ENCODE peak calls at places on chromosomes 6 and 20, in eight cellular contexts. W is activated CD4-positive, alpha-beta memory T cell treated with anti-CD3 and anti-CD28 coated beads for 36 hours; D is stimulated activated CD4-positive, alpha-beta T cell treated with anti-CD3 and anti-CD28 coated beads, TNF-alpha, amount 100 ng/mL, for 1 hour; O is left ventricle myocardium inferior; Y is stimulated activated CD8-positive, alpha-beta memory T cell treated with anti-CD3 and anti-CD28 coated beads, Interleukin-4, amount 100 ng/mL, for 24 hours; V is caudate nucleus; P is iPS DF 6.9; B is activated naive CD4-positive, alpha-beta T cell treated with anti-CD3 and anti-CD28 coated beads for 36 hours. G is an unnamed sample.

GRCh38 chr6:104612541-104612940 is 247.2 kb downstream of the HACE1 start:
- DNase-seq in W (no peak), D (no peak), O (no peak), Y (no peak), V (no peak), P (no peak), B (no peak), G (no peak)

GRCh38 chr6:66226099-66226498 is 519.1 kb upstream of the EYS start:
- DNase-seq in W (no peak), D (no peak), O (no peak), Y (no peak), V (no peak), P (no peak), B (no peak), G (no peak)

GRCh38 chr6:148166339-148166949 is 176.2 kb upstream of the SASH1 start:
- DNase-seq in W (no peak), D (no peak), O (no peak), Y (no peak), V (no peak), P (no peak), B (no peak), G (no peak)

GRCh38 chr6:30876039-30876730 is 8.1 kb upstream of the DDR1 start:
- DNase-seq in W (no peak), D (no peak), O (no peak), Y (no peak), V (no peak), P (no peak), B (peak), G (no peak)

GRCh38 chr6:35014341-35014740 is 125.3 kb downstream of the ANKS1A start:
- DNase-seq in W (no peak), D (no peak), O (no peak), Y (no peak), V (no peak), P (no peak), B (no peak), G (no peak)

GRCh38 chr20:63006611-63007471 is at the start of gene BHLHE23:
- DNase-seq in W (no peak), D (no peak), O (peak), Y (no peak), V (no peak), P (no peak), B (no peak), G (no peak)

GRCh38 chr6:123901441-123901840 is 97.8 kb downstream of the NKAIN2 start:
- DNase-seq in W (no peak), D (no peak), O (no peak), Y (no peak), V (no peak), P (no peak), B (no peak), G (no peak)

GRCh38 chr6:89797317-89797716 is 22.3 kb downstream of the MDN1 start:
- DNase-seq in W (no peak), D (no peak), O (no peak), Y (no peak), V (no peak), P (no peak), B (no peak), G (no peak)

GRCh38 chr6:89079611-89080213 is 839 bp upstream of the PNRC1 start:
- DNase-seq in W (peak), D (peak), O (peak), Y (peak), V (no peak), P (no peak), B (peak), G (peak)

GRCh38 chr6:10626154-10626741 is 68.2 kb downstream of the C6orf52 start:
- DNase-seq in W (no peak), D (no peak), O (no peak), Y (no peak), V (no peak), P (no peak), B (no peak), G (no peak)

GRCh38 chr6:11766589-11767450 is 11.8 kb downstream of the ADTRP start:
- DNase-seq in W (no peak), D (no peak), O (no peak), Y (no peak), V (no peak), P (no peak), B (no peak), G (no peak)

GRCh38 chr6:159529820-159530405 is 163.1 kb downstream of the SOD2 start:
- DNase-seq in W (no peak), D (no peak), O (peak), Y (no peak), V (no peak), P (no peak), B (no peak), G (no peak)

GRCh38 chr6:34238507-34239239 is 2.0 kb downstream of the HMGA1 start:
- DNase-seq in W (no peak), D (no peak), O (no peak), Y (no peak), V (no peak), P (no peak), B (no peak), G (no peak)

GRCh38 chr6:23559587-23560343 is 566.2 kb upstream of the NRSN1 start:
- DNase-seq in W (no peak), D (no peak), O (no peak), Y (no peak), V (no peak), P (no peak), B (no peak), G (no peak)

GRCh38 chr6:170147832-170148708 is 142.8 kb downstream of the DLL1 start:
- DNase-seq in W (peak), D (no peak), O (no peak), Y (peak), V (no peak), P (no peak), B (peak), G (no peak)

GRCh38 chr6:9948600-9949138 is 466.2 kb downstream of the TFAP2A start:
- DNase-seq in W (no peak), D (no peak), O (no peak), Y (no peak), V (no peak), P (no peak), B (no peak), G (no peak)

GRCh38 chr6:143529095-143529494 is 17.6 kb upstream of the FUCA2 start:
- DNase-seq in W (peak), D (no peak), O (no peak), Y (no peak), V (no peak), P (no peak), B (peak), G (no peak)

GRCh38 chr6:4564746-4565145 is 211.5 kb upstream of the CDYL start:
- DNase-seq in W (no peak), D (no peak), O (no peak), Y (no peak), V (no peak), P (no peak), B (no peak), G (no peak)

GRCh38 chr6:29494131-29494530 is 6.4 kb upstream of the MAS1L start:
- DNase-seq in W (no peak), D (no peak), O (no peak), Y (no peak), V (no peak), P (no peak), B (no peak), G (no peak)

GRCh38 chr6:137271245-137272183 is 52.3 kb upstream of the IFNGR1 start:
- DNase-seq in W (no peak), D (no peak), O (no peak), Y (no peak), V (no peak), P (no peak), B (no peak), G (no peak)

GRCh38 chr6:75157336-75157735 is 48.5 kb downstream of the COL12A1 start:
- DNase-seq in W (no peak), D (no peak), O (no peak), Y (no peak), V (no peak), P (no peak), B (no peak), G (no peak)

GRCh38 chr20:49446808-49447207 is 35.7 kb downstream of the KCNB1 start:
- DNase-seq in W (no peak), D (no peak), O (peak), Y (no peak), V (no peak), P (peak), B (no peak), G (no peak)

GRCh38 chr6:159981171-159981571 is 12.3 kb downstream of the IGF2R start:
- DNase-seq in W (peak), D (no peak), O (no peak), Y (no peak), V (no peak), P (no peak), B (peak), G (no peak)

GRCh38 chr6:33344771-33345697 is 27.5 kb upstream of the ZBTB22 start:
- DNase-seq in W (peak), D (peak), O (peak), Y (peak), V (no peak), P (no peak), B (peak), G (no peak)

GRCh38 chr6:129267028-129267427 is 384.1 kb downstream of the LAMA2 start:
- DNase-seq in W (no peak), D (no peak), O (no peak), Y (no peak), V (no peak), P (no peak), B (no peak), G (no peak)

GRCh38 chr6:57257911-57258541 is 35.9 kb upstream of the RAB23 start:
- DNase-seq in W (no peak), D (no peak), O (no peak), Y (no peak), V (no peak), P (no peak), B (no peak), G (no peak)

GRCh38 chr6:166252601-166253000 is 55.6 kb downstream of the PRR18 start:
- DNase-seq in W (no peak), D (no peak), O (no peak), Y (no peak), V (no peak), P (no peak), B (no peak), G (no peak)

GRCh38 chr20:9966966-9967365 is 67.8 kb upstream of the ANKEF1 start:
- DNase-seq in W (no peak), D (no peak), O (no peak), Y (no peak), V (no peak), P (no peak), B (no peak), G (no peak)

GRCh38 chr6:34795836-34796425 is 4.0 kb downstream of the BLTP3A start:
- DNase-seq in W (no peak), D (no peak), O (no peak), Y (no peak), V (no peak), P (no peak), B (no peak), G (no peak)

GRCh38 chr6:152161501-152161900 is 354.0 kb downstream of the ESR1 start:
- DNase-seq in W (no peak), D (no peak), O (no peak), Y (no peak), V (no peak), P (no peak), B (no peak), G (no peak)

GRCh38 chr6:167689751-167690150 is 137.0 kb upstream of the AFDN start:
- DNase-seq in W (no peak), D (no peak), O (no peak), Y (no peak), V (no peak), P (no peak), B (no peak), G (no peak)

GRCh38 chr6:167150815-167151557 is 6.8 kb downstream of the GPR31 start:
- DNase-seq in W (peak), D (no peak), O (no peak), Y (no peak), V (no peak), P (peak), B (no peak), G (no peak)

GRCh38 chr20:59146801-59147118 is 16.9 kb upstream of the ZNF831 start:
- DNase-seq in W (no peak), D (no peak), O (no peak), Y (no peak), V (no peak), P (no peak), B (no peak), G (no peak)

GRCh38 chr6:152380993-152381898 is 255.9 kb downstream of the SYNE1 start:
- DNase-seq in W (no peak), D (no peak), O (peak), Y (no peak), V (no peak), P (no peak), B (no peak), G (no peak)

GRCh38 chr6:72649032-72649984 is 27.4 kb downstream of the KCNQ5 start:
- DNase-seq in W (peak), D (no peak), O (no peak), Y (no peak), V (no peak), P (no peak), B (peak), G (no peak)

GRCh38 chr6:90677440-90677839 is 90.6 kb upstream of the MAP3K7 start:
- DNase-seq in W (no peak), D (no peak), O (no peak), Y (no peak), V (no peak), P (no peak), B (no peak), G (no peak)